ENCODE peak calls at places on chromosomes 5 and 9, in eight cellular contexts. F, O, V, K, R, Z, U and X are unnamed samples.

GRCh38 chr5:59124983-59125960 is 542.4 kb downstream of the RAB3C start:
- DNase-seq in F (no peak), O (no peak), V (no peak), K (no peak), R (peak; percentile 69), Z (no peak), U (no peak), X (no peak)

GRCh38 chr5:145237843-145238242 is 597.3 kb downstream of the PRELID2 start:
- DNase-seq in F (no peak), O (no peak), V (peak; percentile 69), K (no peak), R (peak; percentile 56), Z (peak; percentile 13), U (peak; percentile 77), X (no peak)

GRCh38 chr9:7234144-7234543 is 476.4 kb downstream of the KDM4C start:
- DNase-seq in F (no peak), O (peak; percentile 13), V (no peak), K (no peak), R (peak; percentile 66), Z (peak; percentile 10), U (peak; percentile 84), X (no peak)

GRCh38 chr5:157263586-157264090 is 2.3 kb upstream of the CYFIP2 start:
- DNase-seq in F (no peak), O (no peak), V (no peak), K (no peak), R (no peak), Z (no peak), U (no peak), X (no peak)

GRCh38 chr5:137753227-137753985 is 757 bp downstream of the HNRNPA0 start:
- DNase-seq in F (peak; percentile 78), O (peak; percentile 45), V (no peak), K (no peak), R (no peak), Z (peak; percentile 16), U (no peak), X (peak; percentile 79)

GRCh38 chr9:33051149-33051548 is 25.3 kb downstream of the SMU1 start:
- DNase-seq in F (no peak), O (no peak), V (no peak), K (no peak), R (no peak), Z (no peak), U (no peak), X (no peak)

GRCh38 chr5:143921525-143922311 is 109.8 kb downstream of the HMHB1 start:
- DNase-seq in F (no peak), O (no peak), V (no peak), K (peak; percentile 85), R (peak; percentile 70), Z (no peak), U (no peak), X (no peak)

GRCh38 chr9:117156150-117156688 is 258.6 kb downstream of the ASTN2 start:
- DNase-seq in F (no peak), O (no peak), V (no peak), K (no peak), R (no peak), Z (no peak), U (no peak), X (no peak)

GRCh38 chr5:1152771-1153282 is 41.0 kb upstream of the SLC12A7 start:
- DNase-seq in F (no peak), O (no peak), V (peak; percentile 86), K (no peak), R (no peak), Z (no peak), U (no peak), X (no peak)

GRCh38 chr9:20684865-20685696 is 1.0 kb downstream of the FOCAD start:
- DNase-seq in F (no peak), O (no peak), V (no peak), K (peak; percentile 55), R (peak; percentile 33), Z (no peak), U (no peak), X (no peak)

GRCh38 chr5:1186351-1187233 is 14.8 kb upstream of the SLC6A19 start:
- DNase-seq in F (no peak), O (no peak), V (no peak), K (no peak), R (no peak), Z (no peak), U (no peak), X (no peak)

GRCh38 chr5:139108056-139108811 is 89.9 kb downstream of the SIL1 start:
- DNase-seq in F (no peak), O (no peak), V (peak; percentile 56), K (no peak), R (no peak), Z (no peak), U (no peak), X (no peak)

GRCh38 chr9:88528356-88528755 is 6.6 kb upstream of the NXNL2 start:
- DNase-seq in F (no peak), O (no peak), V (no peak), K (no peak), R (no peak), Z (no peak), U (no peak), X (no peak)

GRCh38 chr5:129672006-129672405 is 75.9 kb upstream of the MINAR2 start:
- DNase-seq in F (no peak), O (no peak), V (no peak), K (no peak), R (no peak), Z (no peak), U (no peak), X (no peak)

GRCh38 chr9:36748322-36748899 is 175.7 kb downstream of the MELK start:
- DNase-seq in F (no peak), O (peak; percentile 19), V (no peak), K (no peak), R (peak; percentile 35), Z (peak; percentile 90), U (peak; percentile 72), X (no peak)

GRCh38 chr5:36691993-36692392 is 85.6 kb downstream of the SLC1A3 start:
- DNase-seq in F (no peak), O (no peak), V (no peak), K (no peak), R (no peak), Z (no peak), U (no peak), X (peak; percentile 74)

GRCh38 chr5:137858223-137858916 is 9.3 kb upstream of the MYOT start:
- DNase-seq in F (no peak), O (no peak), V (no peak), K (no peak), R (no peak), Z (no peak), U (no peak), X (no peak)

GRCh38 chr9:129746092-129746760 is 6.6 kb downstream of the PTGES start:
- DNase-seq in F (no peak), O (no peak), V (no peak), K (no peak), R (no peak), Z (no peak), U (no peak), X (no peak)

GRCh38 chr9:125323615-125324014 is 62.0 kb downstream of the GAPVD1 start:
- DNase-seq in F (no peak), O (no peak), V (no peak), K (no peak), R (no peak), Z (no peak), U (no peak), X (no peak)

GRCh38 chr5:137440800-137441199 is 58.3 kb downstream of the SPOCK1 start:
- DNase-seq in F (no peak), O (no peak), V (no peak), K (no peak), R (no peak), Z (no peak), U (no peak), X (no peak)

GRCh38 chr5:150778517-150779396 is at the start of gene SMIM3:
- DNase-seq in F (peak; percentile 86), O (peak; percentile 73), V (peak; percentile 19), K (peak; percentile 40), R (peak; percentile 55), Z (peak; percentile 69), U (peak; percentile 88), X (peak; percentile 93)

GRCh38 chr9:16126042-16126441 is 573.2 kb downstream of the CCDC171 start:
- DNase-seq in F (no peak), O (no peak), V (no peak), K (no peak), R (no peak), Z (no peak), U (no peak), X (no peak)

GRCh38 chr5:66646570-66646969 is 50.4 kb downstream of the MAST4 start:
- DNase-seq in F (no peak), O (no peak), V (peak; percentile 18), K (no peak), R (no peak), Z (no peak), U (no peak), X (no peak)

GRCh38 chr5:162068931-162069330 is 1.4 kb downstream of the GABRG2 start:
- DNase-seq in F (no peak), O (no peak), V (no peak), K (no peak), R (no peak), Z (no peak), U (no peak), X (no peak)

GRCh38 chr9:36276840-36277239 is 18.6 kb upstream of the GNE start:
- DNase-seq in F (no peak), O (no peak), V (no peak), K (peak; percentile 65), R (peak; percentile 28), Z (no peak), U (no peak), X (no peak)

GRCh38 chr9:114733814-114734213 is 51.8 kb upstream of the TEX48 start:
- DNase-seq in F (no peak), O (no peak), V (no peak), K (peak; percentile 25), R (peak; percentile 61), Z (no peak), U (no peak), X (no peak)

GRCh38 chr5:78731884-78732283 is 83.3 kb upstream of the LHFPL2 start:
- DNase-seq in F (no peak), O (no peak), V (no peak), K (no peak), R (peak; percentile 63), Z (no peak), U (no peak), X (no peak)